ENCODE peak calls at places on chromosomes 2 and 18, in four cellular contexts. R, G, F and Y are unnamed samples.

GRCh38 chr2:190088917-190089316 is 26.4 kb upstream of the MSTN start:
- DNase-seq in R (peak), G (peak), F (peak), Y (peak)

GRCh38 chr2:189762551-189763298 is at the start of gene OSGEPL1:
- DNase-seq in R (peak), G (peak), F (peak), Y (peak)

GRCh38 chr2:234996467-234997270 is 44.9 kb downstream of the SH3BP4 start:
- DNase-seq in R (no peak), G (no peak), F (peak), Y (peak)

GRCh38 chr2:230592775-230593174 is 119.9 kb upstream of the CAB39 start:
- DNase-seq in R (no peak), G (no peak), F (no peak), Y (no peak)

GRCh38 chr2:228658998-228659397 is 477.5 kb upstream of the SPHKAP start:
- DNase-seq in R (no peak), G (peak), F (no peak), Y (peak)

GRCh38 chr2:43764086-43764710 is 9.6 kb upstream of the DYNC2LI1 start:
- DNase-seq in R (no peak), G (peak), F (no peak), Y (peak)

GRCh38 chr2:209696836-209697711 is 74.6 kb upstream of the UNC80 start:
- DNase-seq in R (no peak), G (no peak), F (no peak), Y (peak)

GRCh38 chr2:26285931-26286330 is 41.2 kb downstream of the HADHB start:
- DNase-seq in R (no peak), G (no peak), F (no peak), Y (no peak)

GRCh38 chr18:59900222-59901128 is 679 bp downstream of the PMAIP1 start:
- DNase-seq in R (peak), G (peak), F (peak), Y (peak)

GRCh38 chr2:226179010-226179409 is 620.6 kb downstream of the IRS1 start:
- DNase-seq in R (no peak), G (peak), F (no peak), Y (no peak)

GRCh38 chr2:218075975-218076811 is 7.1 kb downstream of the RUFY4 start:
- DNase-seq in R (no peak), G (no peak), F (no peak), Y (no peak)

GRCh38 chr2:232658217-232658785 is 24.9 kb downstream of the EFHD1 start:
- DNase-seq in R (no peak), G (peak), F (peak), Y (no peak)

GRCh38 chr2:181393472-181393871 is 63.7 kb upstream of the ITGA4 start:
- DNase-seq in R (no peak), G (peak), F (no peak), Y (peak)

GRCh38 chr18:59763541-59764136 is 66.4 kb upstream of the CCBE1 start:
- DNase-seq in R (no peak), G (no peak), F (no peak), Y (peak)

GRCh38 chr2:36562973-36563532 is 34.9 kb downstream of the FEZ2 start:
- DNase-seq in R (no peak), G (peak), F (no peak), Y (peak)

GRCh38 chr2:236538242-236538641 is 31.4 kb upstream of the ACKR3 start:
- DNase-seq in R (no peak), G (no peak), F (no peak), Y (no peak)

GRCh38 chr2:99569393-99569792 is 79.6 kb upstream of the REV1 start:
- DNase-seq in R (no peak), G (no peak), F (no peak), Y (no peak)

GRCh38 chr18:24176727-24177416 is 38.0 kb downstream of the CABYR start:
- DNase-seq in R (peak), G (peak), F (peak), Y (peak)

GRCh38 chr2:28602751-28603639 is 107.1 kb downstream of the PLB1 start:
- DNase-seq in R (no peak), G (no peak), F (no peak), Y (no peak)

GRCh38 chr2:95276244-95276887 is 2.1 kb downstream of the PROM2 start:
- DNase-seq in R (no peak), G (no peak), F (no peak), Y (no peak)

GRCh38 chr18:8882632-8883408 is 177.5 kb downstream of the MTCL1 start:
- DNase-seq in R (peak), G (peak), F (no peak), Y (peak)

GRCh38 chr2:156038021-156038420 is 294.5 kb downstream of the NR4A2 start:
- DNase-seq in R (no peak), G (no peak), F (no peak), Y (no peak)

GRCh38 chr18:55284614-55285013 is 303.4 kb downstream of the TCF4 start:
- DNase-seq in R (no peak), G (no peak), F (no peak), Y (no peak)

GRCh38 chr2:168603439-168603961 is 147.4 kb downstream of the CERS6 start:
- DNase-seq in R (no peak), G (peak), F (no peak), Y (no peak)

GRCh38 chr18:69865656-69866241 is 81.9 kb downstream of the CD226 start:
- DNase-seq in R (no peak), G (no peak), F (no peak), Y (no peak)

GRCh38 chr18:49177071-49177470 is 226.3 kb upstream of the SMAD7 start:
- DNase-seq in R (no peak), G (no peak), F (no peak), Y (no peak)

GRCh38 chr2:179790235-179790895 is 71.0 kb downstream of the ZNF385B start:
- DNase-seq in R (no peak), G (no peak), F (no peak), Y (no peak)

GRCh38 chr2:43426305-43427031 is 169.4 kb downstream of the THADA start:
- DNase-seq in R (no peak), G (peak), F (no peak), Y (peak)

DNA sequence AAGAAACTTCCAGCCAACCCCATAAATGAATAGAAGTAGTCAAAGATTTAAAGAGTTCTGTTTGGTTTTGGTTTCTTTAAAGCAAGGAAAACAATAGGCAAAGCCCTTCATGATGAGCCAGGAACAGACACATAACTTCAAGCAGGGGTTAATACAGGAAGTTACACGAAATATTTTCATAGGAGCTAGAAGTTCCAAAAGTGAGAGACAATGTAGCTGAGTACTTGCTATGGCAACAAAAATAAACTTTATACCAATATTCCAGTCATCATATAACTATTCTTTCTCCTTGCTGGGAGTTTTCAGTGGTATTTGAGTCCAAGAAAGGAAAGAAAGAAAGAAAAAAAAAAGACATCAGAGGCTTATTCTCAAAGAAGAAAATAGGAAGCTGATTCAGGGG is 56.2 kb downstream of the COBLL1 start:
- DNase-seq in R (no peak), G (peak), F (no peak), Y (peak)
- TF ChIP-seq CTCF in R (no peak), G (no peak), F (no peak), Y (no peak)

DNA sequence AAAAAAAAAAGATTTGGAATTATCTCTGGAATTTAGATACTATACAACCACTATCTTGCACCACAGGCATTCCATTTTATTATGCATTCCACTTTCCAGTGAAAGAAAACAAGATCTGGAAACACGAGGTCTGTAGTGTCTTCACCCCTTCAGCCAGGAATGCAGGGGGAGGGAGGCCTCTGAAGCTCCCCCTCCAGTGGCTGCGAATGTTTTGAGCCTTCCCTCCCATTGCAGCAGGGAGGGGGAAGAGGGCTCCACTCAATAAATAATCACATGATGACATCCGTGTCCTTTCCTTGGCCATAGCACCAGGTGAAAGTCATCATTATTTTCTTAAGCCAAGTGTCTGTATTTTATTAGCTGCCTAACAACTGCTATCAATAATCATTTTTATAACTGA is 38.7 kb downstream of the ALPK2 start:
- DNase-seq in R (no peak), G (peak), F (peak), Y (peak)
- TF ChIP-seq CTCF in R (no peak), G (no peak), F (no peak), Y (no peak)

GRCh38 chr2:170237572-170238120 is 59.7 kb downstream of the MYO3B start:
- DNase-seq in R (no peak), G (no peak), F (no peak), Y (no peak)
- TF ChIP-seq CTCF in R (no peak), G (no peak), F (no peak), Y (no peak)

GRCh38 chr2:61378281-61378680 is 92.6 kb downstream of the USP34 start:
- DNase-seq in R (no peak), G (no peak), F (no peak), Y (no peak)

GRCh38 chr2:61380120-61380881 is 90.6 kb downstream of the USP34 start:
- DNase-seq in R (no peak), G (no peak), F (peak), Y (no peak)

GRCh38 chr2:61376211-61376610 is 94.7 kb downstream of the USP34 start:
- DNase-seq in R (no peak), G (no peak), F (no peak), Y (no peak)

DNA sequence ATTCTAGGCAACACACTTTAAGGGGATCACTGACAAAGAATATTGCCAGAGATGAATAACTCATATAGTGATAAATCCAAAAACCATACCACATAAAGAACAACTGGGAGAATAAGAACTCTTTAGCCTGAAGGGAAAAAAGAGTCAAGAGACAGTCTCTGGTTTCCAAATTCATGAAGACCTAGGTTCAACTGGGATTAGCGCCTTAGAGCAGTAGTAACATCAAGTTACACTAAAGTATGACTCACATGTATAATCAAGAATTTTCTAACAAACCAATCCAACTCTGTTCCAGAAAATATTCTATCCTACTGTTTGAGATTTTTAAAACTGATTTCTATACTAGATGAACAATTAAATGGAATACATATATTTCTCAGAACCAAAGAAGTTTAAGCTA is 93.8 kb downstream of the USP34 start:
- DNase-seq in R (no peak), G (no peak), F (no peak), Y (no peak)
- TF ChIP-seq CTCF in R (no peak), G (no peak), F (no peak), Y (no peak)

DNA sequence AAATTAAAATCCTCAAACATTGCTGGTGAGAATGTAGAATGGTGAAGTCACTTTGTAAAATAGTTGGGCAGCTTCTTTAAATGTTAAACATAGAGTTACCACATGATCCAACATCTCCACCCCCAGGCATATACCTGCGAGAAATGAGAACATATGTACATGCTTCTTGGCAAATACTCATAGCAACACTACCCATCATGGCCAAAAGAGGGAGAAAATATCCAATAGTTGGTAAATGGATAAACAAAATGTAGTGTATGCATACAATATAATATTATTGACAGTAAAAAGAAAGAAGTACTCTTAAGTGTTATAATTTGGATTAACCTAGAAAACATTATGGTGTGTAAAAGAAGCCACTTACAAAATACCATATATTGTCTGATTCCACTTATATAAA is 185.9 kb downstream of the CDH7 start:
- DNase-seq in R (no peak), G (no peak), F (no peak), Y (no peak)
- TF ChIP-seq CTCF in R (peak), G (no peak), F (no peak), Y (no peak)

DNA sequence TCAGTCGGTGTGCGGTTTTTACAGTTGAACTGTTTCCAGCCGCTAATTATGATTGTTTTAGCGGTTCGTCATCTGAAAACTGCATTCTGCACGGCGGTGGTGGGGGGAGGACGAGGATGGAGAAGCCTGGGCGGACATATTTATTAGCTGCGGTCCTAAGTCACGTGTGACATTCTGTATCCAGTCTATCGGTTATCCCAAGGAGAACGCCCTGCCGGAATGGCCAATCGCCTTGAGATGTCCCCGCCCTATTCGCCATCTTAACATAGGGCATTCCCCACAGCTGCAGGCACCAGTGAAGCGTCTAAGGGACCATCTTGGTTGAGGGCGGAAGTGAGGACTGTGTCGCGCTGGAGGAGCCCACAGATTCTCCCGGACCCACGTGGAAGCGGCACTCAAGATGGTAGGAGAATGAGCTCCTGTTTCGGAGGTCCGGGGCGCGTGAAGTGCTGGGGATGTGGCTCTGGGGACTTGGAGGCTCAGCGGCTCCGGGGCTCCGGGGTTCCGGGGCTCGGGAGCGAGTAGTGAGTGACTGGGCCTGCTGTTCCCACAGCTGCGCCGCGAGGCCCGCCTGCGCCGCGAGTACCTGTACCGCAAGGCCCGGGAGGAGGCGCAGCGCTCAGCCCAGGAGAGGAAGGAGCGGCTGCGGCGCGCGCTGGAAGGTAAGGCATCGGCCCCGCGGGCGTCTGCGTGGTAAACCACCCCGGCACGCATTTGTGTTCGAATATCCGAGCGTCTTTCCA is at the start of gene IMP4:
- DNase-seq in R (peak), G (peak), F (peak), Y (peak)
- TF ChIP-seq CTCF in R (peak), G (no peak), F (peak), Y (peak)

GRCh38 chr2:239026711-239027430 is 179.0 kb downstream of the TWIST2 start:
- DNase-seq in R (no peak), G (no peak), F (no peak), Y (no peak)
- TF ChIP-seq CTCF in R (no peak), G (no peak), F (no peak), Y (no peak)